ENCODE peak calls at places on chromosomes 7 and 10, in four cellular contexts. S is tibial nerve, G is PC-3, J is tibial artery. H is an unnamed sample.
A peak's percentile ranks its signal among the peaks of the same experiment; 100 is the strongest.

GRCh38 chr7:8581842-8582241 is 148.4 kb downstream of the NXPH1 start:
- DNase-seq in S (no peak), G (no peak), J (no peak), H (no peak)

GRCh38 chr10:112456533-112456932 is 9.5 kb downstream of the VTI1A start:
- DNase-seq in S (no peak), G (no peak), J (no peak), H (no peak)

GRCh38 chr7:101563198-101563901 is 65.7 kb downstream of the MYL10 start:
- DNase-seq in S (no peak), G (no peak), J (no peak), H (no peak)

GRCh38 chr10:84054743-84055142 is 84.6 kb upstream of the GHITM start:
- DNase-seq in S (no peak), G (no peak), J (no peak), H (no peak)

GRCh38 chr7:111076205-111076604 is 14.7 kb upstream of the LRRN3 start:
- DNase-seq in S (no peak), G (peak; percentile 34), J (no peak), H (peak; percentile 40)

GRCh38 chr7:84112771-84113170 is 81.8 kb downstream of the SEMA3A start:
- DNase-seq in S (no peak), G (no peak), J (no peak), H (no peak)

GRCh38 chr10:3222068-3222467 is 49.5 kb upstream of the PITRM1 start:
- DNase-seq in S (no peak), G (no peak), J (no peak), H (peak; percentile 83)

GRCh38 chr7:98051118-98051744 is 55.4 kb upstream of the LMTK2 start:
- DNase-seq in S (no peak), G (no peak), J (no peak), H (no peak)

GRCh38 chr7:43531700-43532099 is 51.2 kb upstream of the STK17A start:
- DNase-seq in S (no peak), G (no peak), J (no peak), H (no peak)

GRCh38 chr10:12177642-12178041 is 18.0 kb downstream of the NUDT5 start:
- DNase-seq in S (no peak), G (peak; percentile 61), J (no peak), H (peak; percentile 32)

GRCh38 chr10:47048533-47048905 is 137.3 kb downstream of the PTPN20 start:
- DNase-seq in S (no peak), G (no peak), J (peak; percentile 48), H (peak; percentile 36)

GRCh38 chr7:138358850-138359341 is 101.2 kb upstream of the TRIM24 start:
- DNase-seq in S (no peak), G (no peak), J (no peak), H (no peak)

GRCh38 chr10:3955493-3955892 is 170.5 kb upstream of the KLF6 start:
- DNase-seq in S (no peak), G (no peak), J (no peak), H (peak; percentile 85)

GRCh38 chr10:19847321-19847720 is 31.1 kb downstream of the PLXDC2 start:
- DNase-seq in S (no peak), G (no peak), J (no peak), H (peak; percentile 74)

GRCh38 chr10:14678637-14679036 is 96.1 kb downstream of the FAM107B start:
- DNase-seq in S (no peak), G (no peak), J (no peak), H (no peak)

GRCh38 chr7:27143022-27143949 is at the start of gene HOXA5:
- DNase-seq in S (no peak), G (no peak), J (peak; percentile 63), H (peak; percentile 27)

GRCh38 chr7:100126931-100127865 is at the start of gene MBLAC1:
- DNase-seq in S (peak; percentile 83), G (peak; percentile 85), J (peak; percentile 86), H (peak; percentile 96)

GRCh38 chr10:123021517-123021916 is 12.7 kb downstream of the ACADSB start:
- DNase-seq in S (no peak), G (no peak), J (no peak), H (peak; percentile 53)

GRCh38 chr7:117715784-117716445 is 157.3 kb downstream of the CTTNBP2 start:
- DNase-seq in S (no peak), G (peak; percentile 72), J (no peak), H (peak; percentile 83)

GRCh38 chr7:108585843-108586242 is 16.2 kb downstream of the DNAJB9 start:
- DNase-seq in S (no peak), G (no peak), J (no peak), H (no peak)

GRCh38 chr10:36888925-36889573 is 236.3 kb upstream of the ANKRD30A start:
- DNase-seq in S (no peak), G (peak; percentile 96), J (no peak), H (peak; percentile 36)

GRCh38 chr7:6228865-6229264 is 43.6 kb downstream of the CYTH3 start:
- DNase-seq in S (no peak), G (no peak), J (no peak), H (peak; percentile 78)

GRCh38 chr7:1544896-1545416 is 11.0 kb downstream of the TMEM184A start:
- DNase-seq in S (no peak), G (no peak), J (no peak), H (no peak)

GRCh38 chr7:112427984-112428383 is 22.3 kb upstream of the IFRD1 start:
- DNase-seq in S (no peak), G (no peak), J (no peak), H (peak; percentile 26)

GRCh38 chr10:79239275-79239779 is 107.9 kb upstream of the PPIF start:
- DNase-seq in S (peak; percentile 33), G (peak; percentile 90), J (peak; percentile 74), H (peak; percentile 43)

GRCh38 chr10:22333667-22334282 is 11.5 kb upstream of the SPAG6 start:
- DNase-seq in S (no peak), G (no peak), J (no peak), H (no peak)

GRCh38 chr7:27554826-27555225 is 107.9 kb downstream of the HIBADH start:
- DNase-seq in S (no peak), G (no peak), J (no peak), H (no peak)

GRCh38 chr10:118543714-118544400 is 51.6 kb downstream of the PRLHR start:
- DNase-seq in S (no peak), G (peak; percentile 70), J (no peak), H (peak; percentile 51)

GRCh38 chr7:155985518-155986427 is 173.5 kb upstream of the SHH start:
- DNase-seq in S (peak; percentile 3), G (no peak), J (no peak), H (no peak)

GRCh38 chr7:2123916-2124315 is 108.8 kb downstream of the MAD1L1 start:
- DNase-seq in S (no peak), G (no peak), J (no peak), H (no peak)

DNA sequence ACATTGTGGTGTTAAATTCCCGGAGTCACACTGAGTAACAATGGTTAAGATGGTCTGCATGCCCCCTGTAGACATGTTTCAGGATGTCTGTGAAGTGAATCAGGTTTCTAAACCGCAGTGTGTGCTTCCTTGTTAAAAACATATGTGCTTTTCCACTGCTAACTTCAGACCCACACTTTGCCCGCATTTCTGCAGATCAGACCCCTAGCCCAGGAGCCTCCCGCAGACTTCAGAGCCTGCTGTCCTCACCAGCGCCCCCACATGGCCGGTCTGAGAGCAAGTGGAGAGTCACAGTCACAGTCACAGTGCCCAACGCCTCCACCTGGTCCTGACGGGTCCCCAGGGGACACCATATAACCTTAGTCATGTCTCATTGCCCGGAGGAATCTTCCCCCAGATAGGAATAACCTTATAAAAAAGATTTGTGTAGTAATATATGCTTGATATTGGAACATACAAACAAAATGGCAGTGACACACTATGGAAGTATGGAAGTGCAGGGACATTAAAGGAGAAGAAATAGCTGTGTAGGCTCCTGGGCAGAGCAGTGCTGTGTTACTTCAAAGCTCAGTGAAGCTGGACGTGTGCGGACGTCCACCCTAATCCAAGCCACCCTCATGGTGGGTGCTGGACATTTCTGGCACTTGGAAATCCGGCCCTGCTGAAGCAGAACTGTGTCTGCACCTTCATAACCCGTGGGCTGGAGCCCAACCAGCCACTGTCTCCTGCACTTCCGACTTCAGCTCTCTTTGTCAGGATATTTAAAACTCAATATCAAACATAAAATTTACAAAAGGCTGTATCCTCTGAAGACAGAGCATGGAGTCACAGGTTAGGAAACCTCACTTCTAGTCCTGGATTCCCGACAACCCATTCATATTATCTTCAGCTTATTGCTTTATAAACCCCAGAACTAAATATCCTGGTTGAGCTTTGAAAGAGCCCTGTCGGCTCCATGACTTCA is 29.0 kb downstream of the GSTO2 start:
- DNase-seq in S (no peak), G (no peak), J (no peak), H (peak; percentile 94)
- TF ChIP-seq CTCF in S (no peak), G (peak; percentile 55), J (no peak), H (peak; percentile 87)

GRCh38 chr7:92528958-92529264 is 316 bp downstream of the RBM48 start:
- DNase-seq in S (no peak), G (no peak), J (no peak), H (no peak)

GRCh38 chr7:92523110-92523509 is 5.2 kb downstream of the PEX1 start:
- DNase-seq in S (no peak), G (no peak), J (no peak), H (no peak)

GRCh38 chr7:92528188-92528957 is at the start of the genes PEX1 and RBM48:
- DNase-seq in S (peak; percentile 90), G (peak; percentile 98), J (peak; percentile 95), H (peak; percentile 100)

GRCh38 chr7:92527300-92528187 is 776 bp downstream of the PEX1 start:
- DNase-seq in S (no peak), G (peak; percentile 66), J (peak; percentile 28), H (peak; percentile 42)
- TF ChIP-seq CTCF in S (no peak), G (no peak), J (no peak), H (no peak)

GRCh38 chr10:116655573-116655972 is 34.8 kb downstream of the PNLIPRP2 start:
- DNase-seq in S (no peak), G (no peak), J (no peak), H (no peak)

GRCh38 chr10:116658152-116658551 is 37.4 kb downstream of the PNLIPRP2 start:
- DNase-seq in S (no peak), G (no peak), J (no peak), H (no peak)

GRCh38 chr10:116653885-116654284 is 33.1 kb downstream of the PNLIPRP2 start:
- DNase-seq in S (no peak), G (no peak), J (no peak), H (no peak)

GRCh38 chr10:116659049-116659670 is 38.4 kb downstream of the PNLIPRP2 start:
- DNase-seq in S (no peak), G (no peak), J (no peak), H (no peak)

DNA sequence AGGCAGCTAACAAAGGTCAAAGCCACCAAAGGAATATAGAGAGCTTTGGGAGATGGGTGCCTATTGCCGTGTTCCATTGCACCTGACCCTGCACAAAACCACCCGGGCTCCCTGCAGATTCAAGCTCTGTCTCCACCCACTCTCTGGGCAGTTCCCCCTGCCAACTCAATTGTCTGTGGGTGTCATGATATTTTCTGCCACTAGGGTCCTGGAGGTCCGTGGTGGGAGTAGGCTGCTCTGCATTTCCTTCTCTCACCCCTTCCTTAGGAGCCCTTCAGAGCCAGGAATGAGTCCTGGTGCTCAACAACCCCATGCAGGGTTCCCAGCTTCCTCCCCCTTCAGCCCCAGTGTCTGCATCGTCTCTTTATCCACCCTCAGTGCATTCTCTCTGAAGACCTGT is 34.1 kb downstream of the PNLIPRP2 start:
- DNase-seq in S (no peak), G (peak; percentile 15), J (no peak), H (no peak)
- TF ChIP-seq CTCF in S (no peak), G (peak; percentile 28), J (no peak), H (peak; percentile 27)

GRCh38 chr10:124522903-124523260 is 61.3 kb downstream of the LHPP start:
- DNase-seq in S (no peak), G (peak; percentile 16), J (no peak), H (no peak)

GRCh38 chr10:124521429-124521871 is 59.8 kb downstream of the LHPP start:
- DNase-seq in S (no peak), G (no peak), J (no peak), H (no peak)

GRCh38 chr10:124518366-124518765 is 56.7 kb downstream of the LHPP start:
- DNase-seq in S (no peak), G (no peak), J (no peak), H (no peak)

GRCh38 chr10:124522131-124522902 is 60.7 kb downstream of the LHPP start:
- DNase-seq in S (no peak), G (no peak), J (no peak), H (no peak)

GRCh38 chr10:124520553-124521428 is 59.2 kb downstream of the LHPP start:
- DNase-seq in S (no peak), G (no peak), J (no peak), H (peak; percentile 79)
- TF ChIP-seq CTCF in S (no peak), G (no peak), J (no peak), H (no peak)

H was measured in choroid plexus epithelial cell.